ENCODE peak calls at places on chromosomes 1 and 21, in seven cellular contexts. One of them, this sample, is unnamed.

GRCh38 chr1:60826320-60827094 is 255.9 kb upstream of the NFIA start:
- DNase-seq in left lung: no peak
- DNase-seq in brain microvascular endothelial cell: no peak
- DNase-seq in IMR-90: no peak
- DNase-seq in lower lobe of right lung: no peak
- DNase-seq in K562: no peak
- DNase-seq in AG10803: no peak
- DNase-seq in this sample: no peak

GRCh38 chr1:87600848-87601247 is 272.2 kb downstream of the LMO4 start:
- DNase-seq in left lung: no peak
- DNase-seq in brain microvascular endothelial cell: no peak
- DNase-seq in IMR-90: peak; percentile 34
- DNase-seq in lower lobe of right lung: no peak
- DNase-seq in K562: no peak
- DNase-seq in AG10803: no peak
- DNase-seq in this sample: no peak

GRCh38 chr1:151790940-151791651 is 796 bp upstream of the TDRKH start:
- DNase-seq in left lung: no peak
- DNase-seq in brain microvascular endothelial cell: peak; percentile 11
- DNase-seq in IMR-90: no peak
- DNase-seq in lower lobe of right lung: peak; percentile 59
- DNase-seq in K562: peak; percentile 68
- DNase-seq in AG10803: no peak
- DNase-seq in this sample: no peak

GRCh38 chr1:32138965-32139364 is 31.1 kb downstream of the KPNA6 start:
- DNase-seq in left lung: no peak
- DNase-seq in brain microvascular endothelial cell: no peak
- DNase-seq in IMR-90: peak; percentile 55
- DNase-seq in lower lobe of right lung: no peak
- DNase-seq in K562: no peak
- DNase-seq in AG10803: peak; percentile 39
- DNase-seq in this sample: no peak

GRCh38 chr1:224211262-224211962 is 28.4 kb downstream of the DEGS1 start:
- DNase-seq in left lung: no peak
- DNase-seq in brain microvascular endothelial cell: peak; percentile 78
- DNase-seq in IMR-90: peak; percentile 87
- DNase-seq in lower lobe of right lung: no peak
- DNase-seq in K562: no peak
- DNase-seq in AG10803: peak; percentile 65
- DNase-seq in this sample: no peak

GRCh38 chr1:109240158-109241152 is 8.9 kb upstream of the CELSR2 start:
- DNase-seq in left lung: no peak
- DNase-seq in brain microvascular endothelial cell: peak; percentile 77
- DNase-seq in IMR-90: peak; percentile 71
- DNase-seq in lower lobe of right lung: no peak
- DNase-seq in K562: peak; percentile 41
- DNase-seq in AG10803: peak; percentile 65
- DNase-seq in this sample: no peak

GRCh38 chr21:29231781-29232548 is 66.8 kb upstream of the BACH1 start:
- DNase-seq in left lung: no peak
- DNase-seq in brain microvascular endothelial cell: no peak
- DNase-seq in IMR-90: no peak
- DNase-seq in lower lobe of right lung: no peak
- DNase-seq in K562: no peak
- DNase-seq in AG10803: no peak
- DNase-seq in this sample: no peak

GRCh38 chr1:234600418-234601216 is 9.4 kb downstream of the IRF2BP2 start:
- DNase-seq in left lung: peak; percentile 52
- DNase-seq in brain microvascular endothelial cell: no peak
- DNase-seq in IMR-90: no peak
- DNase-seq in lower lobe of right lung: no peak
- DNase-seq in K562: no peak
- DNase-seq in AG10803: no peak
- DNase-seq in this sample: no peak

GRCh38 chr1:201732351-201732750 is 96.6 kb upstream of the IPO9 start:
- DNase-seq in left lung: no peak
- DNase-seq in brain microvascular endothelial cell: peak; percentile 61
- DNase-seq in IMR-90: peak; percentile 67
- DNase-seq in lower lobe of right lung: no peak
- DNase-seq in K562: no peak
- DNase-seq in AG10803: peak; percentile 59
- DNase-seq in this sample: no peak

GRCh38 chr1:53540604-53541262 is 81.5 kb downstream of the DMRTB1 start:
- DNase-seq in left lung: no peak
- DNase-seq in brain microvascular endothelial cell: no peak
- DNase-seq in IMR-90: no peak
- DNase-seq in lower lobe of right lung: no peak
- DNase-seq in K562: no peak
- DNase-seq in AG10803: no peak
- DNase-seq in this sample: no peak

GRCh38 chr1:101971309-101971708 is 25.4 kb downstream of the OLFM3 start:
- DNase-seq in left lung: no peak
- DNase-seq in brain microvascular endothelial cell: no peak
- DNase-seq in IMR-90: peak; percentile 0
- DNase-seq in lower lobe of right lung: no peak
- DNase-seq in K562: no peak
- DNase-seq in AG10803: no peak
- DNase-seq in this sample: no peak

GRCh38 chr1:2073382-2074230 is 23.4 kb downstream of the PRKCZ start:
- DNase-seq in left lung: no peak
- DNase-seq in brain microvascular endothelial cell: peak; percentile 69
- DNase-seq in IMR-90: peak; percentile 58
- DNase-seq in lower lobe of right lung: no peak
- DNase-seq in K562: peak; percentile 50
- DNase-seq in AG10803: peak; percentile 44
- DNase-seq in this sample: no peak
- H3K4me3 ChIP-seq in left lung: no peak overlapping the region
- H3K4me3 ChIP-seq in brain microvascular endothelial cell: peak overlapping the region; percentile 57
- H3K4me3 ChIP-seq in IMR-90: peak overlapping the region; percentile 44
- H3K4me3 ChIP-seq in lower lobe of right lung: no peak overlapping the region
- H3K4me3 ChIP-seq in K562: no peak overlapping the region
- H3K4me3 ChIP-seq in AG10803: peak overlapping the region; percentile 54
- H3K4me3 ChIP-seq in this sample: no peak overlapping the region

GRCh38 chr1:7747605-7748004 is 23.5 kb upstream of the VAMP3 start:
- DNase-seq in left lung: no peak
- DNase-seq in brain microvascular endothelial cell: no peak
- DNase-seq in IMR-90: no peak
- DNase-seq in lower lobe of right lung: no peak
- DNase-seq in K562: no peak
- DNase-seq in AG10803: no peak
- DNase-seq in this sample: no peak

GRCh38 chr1:7743346-7743745 is 27.8 kb upstream of the VAMP3 start:
- DNase-seq in left lung: no peak
- DNase-seq in brain microvascular endothelial cell: no peak
- DNase-seq in IMR-90: no peak
- DNase-seq in lower lobe of right lung: no peak
- DNase-seq in K562: no peak
- DNase-seq in AG10803: no peak
- DNase-seq in this sample: no peak

GRCh38 chr1:7744882-7745281 is 26.2 kb upstream of the VAMP3 start:
- DNase-seq in left lung: no peak
- DNase-seq in brain microvascular endothelial cell: no peak
- DNase-seq in IMR-90: no peak
- DNase-seq in lower lobe of right lung: no peak
- DNase-seq in K562: no peak
- DNase-seq in AG10803: no peak
- DNase-seq in this sample: no peak

GRCh38 chr1:7749126-7749525 is 22.0 kb upstream of the VAMP3 start:
- DNase-seq in left lung: no peak
- DNase-seq in brain microvascular endothelial cell: no peak
- DNase-seq in IMR-90: no peak
- DNase-seq in lower lobe of right lung: no peak
- DNase-seq in K562: no peak
- DNase-seq in AG10803: no peak
- DNase-seq in this sample: no peak

DNA sequence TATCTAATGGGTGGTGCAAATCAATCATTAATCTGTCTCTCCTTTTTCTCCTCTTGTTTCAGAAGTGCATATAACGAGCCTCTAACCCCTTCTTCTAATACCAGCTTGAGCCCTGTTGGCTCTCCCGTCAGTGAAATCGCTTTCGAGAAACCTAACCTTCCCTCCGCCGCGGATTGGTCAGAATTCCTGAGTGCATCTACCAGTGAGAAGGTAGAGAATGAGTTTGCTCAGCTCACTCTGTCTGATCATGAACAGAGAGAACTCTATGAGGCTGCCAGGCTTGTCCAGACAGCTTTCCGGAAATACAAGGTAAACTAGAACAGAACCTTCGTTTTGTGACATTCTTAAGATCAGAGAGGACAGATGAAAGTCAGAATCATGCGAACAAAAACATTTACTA is 25.3 kb upstream of the VAMP3 start:
- DNase-seq in left lung: peak; percentile 39
- DNase-seq in brain microvascular endothelial cell: no peak
- DNase-seq in IMR-90: no peak
- DNase-seq in lower lobe of right lung: peak; percentile 50
- DNase-seq in K562: no peak
- DNase-seq in AG10803: no peak
- DNase-seq in this sample: no peak
- TF ChIP-seq CTCF in left lung: no peak
- TF ChIP-seq CTCF in brain microvascular endothelial cell: no peak
- TF ChIP-seq CTCF in IMR-90: no peak
- TF ChIP-seq CTCF in lower lobe of right lung: no peak
- TF ChIP-seq CTCF in K562: no peak
- TF ChIP-seq CTCF in AG10803: no peak
- TF ChIP-seq CTCF in this sample: no peak

DNA sequence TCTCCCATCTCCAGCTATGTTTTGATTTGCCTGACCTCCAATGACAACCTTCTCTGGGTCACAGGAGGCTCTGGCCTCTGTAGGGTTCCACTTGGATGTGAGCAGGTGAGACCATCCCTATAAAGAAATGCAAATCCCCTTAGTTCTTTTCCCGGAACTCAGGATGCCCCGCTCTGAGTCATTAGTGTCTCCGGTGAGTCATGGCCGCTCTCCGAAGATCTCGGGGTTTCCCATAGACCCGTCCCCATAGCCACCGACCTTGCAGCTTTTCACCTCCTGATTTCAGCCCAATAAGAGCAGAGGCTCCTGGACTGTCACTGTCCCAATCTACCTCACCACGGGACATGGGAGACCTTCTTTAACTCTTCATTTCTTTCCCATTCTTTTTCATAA is 98.2 kb downstream of the PGBD5 start:
- DNase-seq in left lung: no peak
- DNase-seq in brain microvascular endothelial cell: peak; percentile 14
- DNase-seq in IMR-90: no peak
- DNase-seq in lower lobe of right lung: no peak
- DNase-seq in K562: no peak
- DNase-seq in AG10803: no peak
- DNase-seq in this sample: no peak
- H3K4me3 ChIP-seq in left lung: no peak overlapping the region
- H3K4me3 ChIP-seq in brain microvascular endothelial cell: no peak overlapping the region
- H3K4me3 ChIP-seq in IMR-90: no peak overlapping the region
- H3K4me3 ChIP-seq in lower lobe of right lung: no peak overlapping the region
- H3K4me3 ChIP-seq in K562: no peak overlapping the region
- H3K4me3 ChIP-seq in AG10803: no peak overlapping the region
- H3K4me3 ChIP-seq in this sample: no peak overlapping the region

GRCh38 chr1:203840208-203840808 is 21.1 kb upstream of the SNRPE start:
- DNase-seq in left lung: no peak
- DNase-seq in brain microvascular endothelial cell: no peak
- DNase-seq in IMR-90: no peak
- DNase-seq in lower lobe of right lung: no peak
- DNase-seq in K562: no peak
- DNase-seq in AG10803: no peak
- DNase-seq in this sample: no peak

GRCh38 chr1:203839081-203839480 is 22.3 kb upstream of the SNRPE start:
- DNase-seq in left lung: no peak
- DNase-seq in brain microvascular endothelial cell: peak; percentile 84
- DNase-seq in IMR-90: peak; percentile 76
- DNase-seq in lower lobe of right lung: no peak
- DNase-seq in K562: no peak
- DNase-seq in AG10803: peak; percentile 83
- DNase-seq in this sample: no peak

GRCh38 chr1:203835476-203835875 is 25.9 kb upstream of the SNRPE start:
- DNase-seq in left lung: no peak
- DNase-seq in brain microvascular endothelial cell: no peak
- DNase-seq in IMR-90: no peak
- DNase-seq in lower lobe of right lung: no peak
- DNase-seq in K562: no peak
- DNase-seq in AG10803: no peak
- DNase-seq in this sample: no peak
- TF ChIP-seq CTCF in left lung: no peak
- TF ChIP-seq CTCF in brain microvascular endothelial cell: no peak
- TF ChIP-seq CTCF in IMR-90: no peak
- TF ChIP-seq CTCF in lower lobe of right lung: no peak
- TF ChIP-seq CTCF in K562: no peak
- TF ChIP-seq CTCF in AG10803: no peak
- TF ChIP-seq CTCF in this sample: peak; percentile 5

GRCh38 chr21:42683371-42684108 is 30.1 kb downstream of the PDE9A start:
- DNase-seq in left lung: no peak
- DNase-seq in brain microvascular endothelial cell: no peak
- DNase-seq in IMR-90: no peak
- DNase-seq in lower lobe of right lung: no peak
- DNase-seq in K562: no peak
- DNase-seq in AG10803: no peak
- DNase-seq in this sample: no peak

GRCh38 chr21:42685954-42686500 is 32.6 kb downstream of the PDE9A start:
- DNase-seq in left lung: no peak
- DNase-seq in brain microvascular endothelial cell: no peak
- DNase-seq in IMR-90: no peak
- DNase-seq in lower lobe of right lung: no peak
- DNase-seq in K562: no peak
- DNase-seq in AG10803: no peak
- DNase-seq in this sample: no peak

GRCh38 chr21:42682661-42683060 is 29.2 kb downstream of the PDE9A start:
- DNase-seq in left lung: no peak
- DNase-seq in brain microvascular endothelial cell: no peak
- DNase-seq in IMR-90: no peak
- DNase-seq in lower lobe of right lung: no peak
- DNase-seq in K562: no peak
- DNase-seq in AG10803: no peak
- DNase-seq in this sample: no peak

GRCh38 chr21:42684109-42684916 is 30.9 kb downstream of the PDE9A start:
- DNase-seq in left lung: no peak
- DNase-seq in brain microvascular endothelial cell: no peak
- DNase-seq in IMR-90: no peak
- DNase-seq in lower lobe of right lung: no peak
- DNase-seq in K562: no peak
- DNase-seq in AG10803: no peak
- DNase-seq in this sample: no peak

GRCh38 chr21:42685036-42685435 is 31.6 kb downstream of the PDE9A start:
- DNase-seq in left lung: no peak
- DNase-seq in brain microvascular endothelial cell: no peak
- DNase-seq in IMR-90: no peak
- DNase-seq in lower lobe of right lung: no peak
- DNase-seq in K562: no peak
- DNase-seq in AG10803: no peak
- DNase-seq in this sample: no peak
- H3K4me3 ChIP-seq in left lung: no peak overlapping the region
- H3K4me3 ChIP-seq in brain microvascular endothelial cell: no peak overlapping the region
- H3K4me3 ChIP-seq in IMR-90: no peak overlapping the region
- H3K4me3 ChIP-seq in lower lobe of right lung: no peak overlapping the region
- H3K4me3 ChIP-seq in K562: no peak overlapping the region
- H3K4me3 ChIP-seq in AG10803: no peak overlapping the region
- H3K4me3 ChIP-seq in this sample: no peak overlapping the region

This sample was measured in retinal pigment epithelial cell.